ENCODE peak calls at places on chromosomes 13 and 19, in ten cellular contexts. E is breast epithelium; B is tibial nerve; C is ACHN; G is uterus; I is NB4; V is NCI-H446 treated with DMSO at 0.1 percent for 48 hours; F is RWPE1; Y is stimulated activated CD8-positive, alpha-beta memory T cell treated with anti-CD3 and anti-CD28 coated beads, Interleukin-15, amount 100 ng/mL, for 24 hours; X is C1 segment of cervical spinal cord. D is an unnamed sample.

GRCh38 chr19:49165111-49165750 is 7.6 kb downstream of the TRPM4 start:
- DNase-seq in B (no peak), E (peak), Y (no peak), I (no peak), C (no peak), G (no peak), F (no peak), X (no peak), V (no peak), D (no peak)

GRCh38 chr13:65631078-65631477 is 1599.1 kb downstream of the PCDH9 start:
- DNase-seq in F (no peak), C (no peak), I (no peak), V (no peak), B (no peak), Y (no peak), G (no peak), E (no peak), X (no peak), D (no peak)

GRCh38 chr19:12769689-12770088 is 5.7 kb downstream of the HOOK2 start:
- DNase-seq in C (no peak), B (no peak), V (no peak), E (no peak), F (no peak), X (no peak), Y (no peak), I (no peak), G (no peak), D (no peak)

GRCh38 chr19:4639531-4640246 is 373 bp downstream of the TNFAIP8L1 start:
- DNase-seq in B (no peak), V (no peak), F (no peak), I (no peak), X (no peak), C (peak), G (peak), E (no peak), Y (no peak), D (no peak)

GRCh38 chr13:93279982-93280381 is 53.4 kb downstream of the GPC6 start:
- DNase-seq in B (no peak), F (no peak), G (no peak), E (no peak), I (no peak), Y (no peak), V (no peak), C (no peak), X (no peak), D (no peak)

GRCh38 chr13:113584870-113585671 is 518 bp downstream of the TFDP1 start:
- DNase-seq in X (no peak), V (no peak), B (no peak), Y (no peak), C (peak), F (peak), G (peak), E (peak), I (peak), D (no peak)

GRCh38 chr13:52788011-52788410 is 48.4 kb upstream of the CNMD start:
- DNase-seq in F (no peak), I (no peak), E (no peak), G (no peak), C (no peak), Y (no peak), B (no peak), X (no peak), V (no peak), D (no peak)

GRCh38 chr19:48511800-48512503 is at the start of gene LMTK3:
- DNase-seq in V (peak), G (no peak), X (peak), F (peak), Y (peak), C (no peak), E (no peak), I (peak), B (no peak), D (no peak)

GRCh38 chr13:74135306-74136088 is 1.3 kb upstream of the KLF12 start:
- DNase-seq in I (peak), E (peak), B (peak), V (no peak), Y (peak), G (peak), F (peak), X (peak), C (peak), D (peak)

GRCh38 chr13:51639171-51639570 is 54.9 kb downstream of the WDFY2 start:
- DNase-seq in F (no peak), Y (no peak), I (no peak), X (no peak), V (no peak), E (no peak), B (no peak), G (no peak), C (no peak), D (no peak)

GRCh38 chr19:14577885-14578427 is 4.9 kb upstream of the CLEC17A start:
- DNase-seq in B (no peak), V (no peak), G (no peak), X (no peak), Y (no peak), C (no peak), E (no peak), F (no peak), I (peak), D (no peak)

GRCh38 chr19:18895828-18896341 is at the start of gene CERS1:
- DNase-seq in B (no peak), G (no peak), C (no peak), Y (no peak), V (no peak), I (peak), E (no peak), F (no peak), X (no peak), D (peak)